ENCODE peak calls at places on chromosomes 4 and X, in five cellular contexts. E is NCI-H1694; H is kidney tubule cell; U is stimulated activated CD4-positive, alpha-beta T cell treated with anti-CD3 and anti-CD28 coated beads, Interleukin-2, amount 100 ng/mL, for 24 hours; X is SK-MEL-5. C is an unnamed sample.

GRCh38 chr4:165079476-165079875 is 25.8 kb downstream of the TRIM75 start:
- DNase-seq in E (no peak), H (peak), U (no peak), X (peak), C (no peak)

GRCh38 chr4:115515379-115516171 is 402.2 kb upstream of the NDST4 start:
- DNase-seq in E (no peak), H (no peak), U (no peak), X (no peak), C (no peak)

GRCh38 chr4:182192511-182193181 is 50.6 kb upstream of the TENM3 start:
- DNase-seq in E (no peak), H (peak), U (no peak), X (no peak), C (no peak)

GRCh38 chr4:95857761-95858160 is 17.9 kb downstream of the PDHA2 start:
- DNase-seq in E (no peak), H (no peak), U (no peak), X (no peak), C (peak)

GRCh38 chrX:132837971-132838370 is 120.5 kb downstream of the HS6ST2 start:
- DNase-seq in E (no peak), H (no peak), U (no peak), X (no peak), C (no peak)

GRCh38 chrX:69015156-69015555 is 150.1 kb downstream of the PJA1 start:
- DNase-seq in E (no peak), H (no peak), U (no peak), X (no peak), C (no peak)

GRCh38 chrX:42771836-42772335 is 6.1 kb downstream of the PPP1R2C start:
- DNase-seq in E (no peak), H (peak), U (no peak), X (no peak), C (no peak)

GRCh38 chr4:184845367-184846011 is 19.7 kb upstream of the ACSL1 start:
- DNase-seq in E (no peak), H (peak), U (no peak), X (peak), C (no peak)

GRCh38 chr4:39464886-39465501 is 6.1 kb downstream of the LIAS start:
- DNase-seq in E (no peak), H (peak), U (no peak), X (peak), C (no peak)

GRCh38 chrX:66176134-66176533 is 12.1 kb downstream of the HEPH start:
- DNase-seq in E (no peak), H (no peak), U (no peak), X (no peak), C (no peak)

GRCh38 chrX:9285342-9285771 is 179.5 kb upstream of the TBL1X start:
- DNase-seq in E (no peak), H (no peak), U (peak), X (no peak), C (no peak)

C was measured in HS-5.